ENCODE peak calls at places on chromosome 13, in six cellular contexts. H is mucosa of descending colon, C is WERI-Rb-1, U is progenitor cell of endocrine pancreas, N is K562, Z is MCF 10A. O is an unnamed sample.

GRCh38 chr13:80116107-80116506 is 224.8 kb downstream of the SPRY2 start:
- DNase-seq in H (no peak), C (no peak), U (no peak), N (no peak), Z (peak), O (no peak)

GRCh38 chr13:79108914-79109643 is 297.0 kb downstream of the RBM26 start:
- DNase-seq in H (no peak), C (no peak), U (no peak), N (no peak), Z (no peak), O (no peak)

GRCh38 chr13:27839809-27840467 is 47.7 kb downstream of the GSX1 start:
- DNase-seq in H (no peak), C (no peak), U (no peak), N (no peak), Z (peak), O (no peak)

GRCh38 chr13:48739346-48740037 is 85.8 kb downstream of the CYSLTR2 start:
- DNase-seq in H (no peak), C (no peak), U (no peak), N (no peak), Z (no peak), O (no peak)

GRCh38 chr13:66805657-66806056 is 424.5 kb downstream of the PCDH9 start:
- DNase-seq in H (no peak), C (no peak), U (no peak), N (no peak), Z (peak), O (no peak)

GRCh38 chr13:100039740-100040139 is 49.2 kb upstream of the PCCA start:
- DNase-seq in H (no peak), C (no peak), U (no peak), N (no peak), Z (no peak), O (no peak)

GRCh38 chr13:39766464-39767167 is 111.2 kb downstream of the COG6 start:
- DNase-seq in H (no peak), C (no peak), U (no peak), N (no peak), Z (no peak), O (no peak)

GRCh38 chr13:110047511-110047910 is 259.4 kb downstream of the COL4A1 start:
- DNase-seq in H (peak), C (no peak), U (no peak), N (no peak), Z (no peak), O (peak)

GRCh38 chr13:31556376-31556775 is 182.9 kb upstream of the RXFP2 start:
- DNase-seq in H (no peak), C (no peak), U (no peak), N (no peak), Z (no peak), O (no peak)

GRCh38 chr13:48562296-48563066 is 29.6 kb upstream of the RCBTB2 start:
- DNase-seq in H (peak), C (no peak), U (no peak), N (peak), Z (no peak), O (no peak)

GRCh38 chr13:33316890-33317289 is 31.3 kb upstream of the STARD13 start:
- DNase-seq in H (no peak), C (no peak), U (no peak), N (no peak), Z (no peak), O (no peak)

GRCh38 chr13:95643471-95643813 is 1.1 kb downstream of the DZIP1 start:
- DNase-seq in H (no peak), C (peak), U (no peak), N (no peak), Z (peak), O (no peak)

GRCh38 chr13:74158028-74158427 is 23.8 kb upstream of the KLF12 start:
- DNase-seq in H (no peak), C (no peak), U (no peak), N (no peak), Z (no peak), O (no peak)

GRCh38 chr13:46071590-46072249 is 19.2 kb upstream of the ZC3H13 start:
- DNase-seq in H (no peak), C (no peak), U (no peak), N (peak), Z (no peak), O (peak)
- TF ChIP-seq CTCF in H (no peak), C (peak), U (no peak), N (peak), Z (no peak), O (no peak)

GRCh38 chr13:51444922-51445321 is 7.9 kb downstream of the INTS6 start:
- DNase-seq in H (no peak), C (no peak), U (no peak), N (peak), Z (peak), O (no peak)
- TF ChIP-seq CTCF in H (no peak), C (no peak), U (peak), N (peak), Z (peak), O (no peak)

GRCh38 chr13:88000787-88001186 is 329.6 kb downstream of the SLITRK5 start:
- DNase-seq in H (no peak), C (no peak), U (no peak), N (no peak), Z (no peak), O (no peak)

GRCh38 chr13:88000239-88000638 is 329.1 kb downstream of the SLITRK5 start:
- DNase-seq in H (no peak), C (no peak), U (no peak), N (no peak), Z (peak), O (no peak)

GRCh38 chr13:87999141-87999765 is 328.1 kb downstream of the SLITRK5 start:
- DNase-seq in H (no peak), C (no peak), U (no peak), N (no peak), Z (peak), O (no peak)

GRCh38 chr13:87999791-88000190 is 328.6 kb downstream of the SLITRK5 start:
- DNase-seq in H (no peak), C (no peak), U (no peak), N (no peak), Z (peak), O (no peak)

DNA sequence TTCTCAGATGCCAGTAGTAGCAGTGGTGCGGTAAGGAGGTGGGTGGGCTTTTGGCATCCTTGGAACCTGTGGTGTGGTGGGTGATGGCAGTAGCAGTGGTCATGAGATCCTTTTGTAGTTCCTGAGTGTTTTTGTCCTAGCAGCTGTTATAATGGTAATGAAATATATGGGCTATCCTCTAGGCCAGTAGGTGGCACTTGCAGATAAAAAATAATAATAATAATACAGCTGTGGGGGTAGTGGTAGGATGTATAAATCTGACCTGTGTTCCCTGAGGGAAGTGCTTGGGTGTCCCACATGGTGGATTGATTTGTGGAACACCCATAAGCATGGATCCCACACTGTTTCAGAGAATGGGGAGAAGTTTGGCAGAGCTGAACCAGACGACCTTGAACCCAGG is 334.0 kb downstream of the SLITRK5 start:
- DNase-seq in H (no peak), C (no peak), U (no peak), N (no peak), Z (peak), O (no peak)
- TF ChIP-seq CTCF in H (no peak), C (peak), U (no peak), N (no peak), Z (peak), O (no peak)

GRCh38 chr13:29993716-29994488 is 143.5 kb upstream of the UBL3 start:
- DNase-seq in H (no peak), C (no peak), U (no peak), N (no peak), Z (peak), O (no peak)

GRCh38 chr13:29991343-29991742 is 140.9 kb upstream of the UBL3 start:
- DNase-seq in H (no peak), C (peak), U (no peak), N (no peak), Z (peak), O (no peak)

GRCh38 chr13:29996316-29996715 is 145.9 kb upstream of the UBL3 start:
- DNase-seq in H (no peak), C (no peak), U (no peak), N (no peak), Z (no peak), O (no peak)

GRCh38 chr13:29994911-29995601 is 144.6 kb upstream of the UBL3 start:
- DNase-seq in H (no peak), C (no peak), U (no peak), N (no peak), Z (no peak), O (no peak)

GRCh38 chr13:29993196-29993595 is 142.8 kb upstream of the UBL3 start:
- DNase-seq in H (no peak), C (no peak), U (no peak), N (no peak), Z (no peak), O (no peak)
- TF ChIP-seq CTCF in H (no peak), C (peak), U (no peak), N (no peak), Z (no peak), O (no peak)

GRCh38 chr13:41236369-41236768 is 27.0 kb downstream of the MTRF1 start:
- DNase-seq in H (no peak), C (no peak), U (no peak), N (no peak), Z (no peak), O (no peak)
- TF ChIP-seq CTCF in H (no peak), C (no peak), U (no peak), N (no peak), Z (no peak), O (no peak)

DNA sequence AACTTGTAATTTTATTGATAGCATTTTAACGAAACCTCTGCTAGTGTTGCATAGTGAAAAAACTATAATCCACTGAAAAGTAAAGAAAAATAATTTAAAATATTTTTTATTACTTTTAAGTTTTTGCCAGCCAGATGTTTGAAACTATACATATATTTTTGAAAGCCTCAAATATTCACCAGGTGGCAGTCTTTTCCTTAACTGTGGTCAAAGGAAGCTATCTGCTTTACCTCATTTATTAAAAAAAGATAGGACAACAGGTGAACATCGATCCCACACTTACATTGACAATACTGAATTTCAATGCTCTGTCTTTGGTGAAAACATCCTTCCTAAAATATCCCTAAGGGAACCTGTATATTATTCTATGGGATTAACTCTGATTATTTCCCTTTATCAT is 100.5 kb downstream of the TRPC4 start:
- DNase-seq in H (no peak), C (no peak), U (no peak), N (peak), Z (peak), O (no peak)
- TF ChIP-seq CTCF in H (no peak), C (no peak), U (peak), N (peak), Z (peak), O (no peak)

GRCh38 chr13:65638572-65639168 is 1591.5 kb downstream of the PCDH9 start:
- DNase-seq in H (peak), C (peak), U (no peak), N (peak), Z (peak), O (peak)
- TF ChIP-seq CTCF in H (no peak), C (peak), U (peak), N (peak), Z (peak), O (peak)

DNA sequence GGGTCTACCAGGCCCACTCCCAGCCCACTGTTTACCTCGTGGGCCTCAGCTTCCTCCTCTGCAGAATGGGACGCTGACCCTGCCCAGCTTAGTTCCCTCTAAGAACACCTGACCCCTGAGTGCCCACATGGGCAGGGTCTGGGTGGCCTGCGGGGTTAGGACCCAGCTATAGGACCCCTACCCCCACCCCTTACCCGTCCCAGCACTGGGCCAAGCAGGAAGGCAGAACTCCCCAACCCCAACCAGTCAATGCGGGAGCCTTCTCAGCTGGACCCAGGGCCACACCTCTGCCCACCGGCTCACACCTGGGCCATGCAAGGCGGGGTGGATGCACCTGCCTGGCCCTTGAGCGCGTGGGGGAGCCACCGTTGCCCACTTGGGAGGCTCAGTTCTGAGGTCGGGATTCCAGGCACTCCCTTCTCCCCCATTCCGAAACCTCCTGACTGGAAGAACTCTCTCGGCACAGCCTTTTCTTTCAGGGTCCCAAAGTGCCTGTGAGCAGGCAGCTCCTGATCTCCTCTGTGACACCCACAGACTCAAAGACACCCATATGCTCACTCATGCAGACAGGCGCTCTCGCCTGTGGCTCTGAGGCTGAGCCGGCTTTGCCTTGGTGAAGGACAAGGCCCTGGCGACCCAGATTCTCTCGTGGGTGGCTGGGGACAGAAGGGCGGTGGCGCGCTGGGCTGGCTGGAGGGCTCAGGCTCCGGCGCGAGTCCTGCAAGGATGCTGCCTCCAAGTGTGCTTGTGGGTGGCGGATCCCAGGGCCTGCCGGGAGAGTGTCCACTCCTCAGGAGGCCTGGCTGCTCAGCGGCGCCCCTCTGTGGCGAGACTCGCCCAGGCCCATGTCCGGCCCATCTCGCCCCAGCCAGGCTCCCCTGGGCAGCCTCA is 27.9 kb upstream of the PARP4 start:
- DNase-seq in H (peak), C (peak), U (no peak), N (peak), Z (no peak), O (peak)
- TF ChIP-seq CTCF in H (no peak), C (peak), U (peak), N (peak), Z (peak), O (peak)

O was measured in endothelial cell.